ENCODE peak calls at places on chromosome X, in four cellular contexts. N is HCT116, B is testis, O is IMR-90. U is an unnamed sample.

GRCh38 chrX:69626129-69626528 is 10.2 kb downstream of the EDA start:
- DNase-seq in N (no peak), B (no peak), O (no peak), U (no peak)

GRCh38 chrX:103831803-103832544 is at the start of gene RAB9B:
- DNase-seq in N (no peak), B (peak; percentile 81), O (peak; percentile 33), U (peak; percentile 73)

GRCh38 chrX:44155126-44155525 is 181.9 kb upstream of the NDP start:
- DNase-seq in N (no peak), B (no peak), O (no peak), U (no peak)

GRCh38 chrX:80876877-80877276 is 67.2 kb upstream of the BRWD3 start:
- DNase-seq in N (peak; percentile 13), B (no peak), O (peak; percentile 44), U (no peak)

GRCh38 chrX:46758163-46758955 is 559 bp downstream of the SLC9A7 start:
- DNase-seq in N (no peak), B (peak; percentile 13), O (peak; percentile 10), U (no peak)

GRCh38 chrX:2627272-2627867 is 63.7 kb upstream of the CD99 start:
- DNase-seq in N (peak; percentile 44), B (peak; percentile 81), O (peak; percentile 27), U (peak; percentile 27)

GRCh38 chrX:150934453-150934852 is 36.0 kb upstream of the CD99L2 start:
- DNase-seq in N (no peak), B (peak; percentile 22), O (peak; percentile 66), U (peak; percentile 17)

GRCh38 chrX:103697687-103698086 is 11.2 kb upstream of the MORF4L2 start:
- DNase-seq in N (no peak), B (no peak), O (no peak), U (no peak)

GRCh38 chrX:10457092-10457491 is 163.3 kb downstream of the MID1 start:
- DNase-seq in N (no peak), B (no peak), O (peak; percentile 63), U (no peak)

GRCh38 chrX:46543441-46543840 is 1.8 kb downstream of the ZNF674 start:
- DNase-seq in N (no peak), B (no peak), O (no peak), U (no peak)

GRCh38 chrX:136185409-136186022 is 38.2 kb downstream of the FHL1 start:
- DNase-seq in N (peak; percentile 2), B (no peak), O (peak; percentile 47), U (no peak)

GRCh38 chrX:78574306-78574705 is 84.8 kb downstream of the RTL3 start:
- DNase-seq in N (no peak), B (no peak), O (no peak), U (no peak)

GRCh38 chrX:78573630-78574029 is 85.5 kb downstream of the RTL3 start:
- DNase-seq in N (no peak), B (no peak), O (no peak), U (no peak)

DNA sequence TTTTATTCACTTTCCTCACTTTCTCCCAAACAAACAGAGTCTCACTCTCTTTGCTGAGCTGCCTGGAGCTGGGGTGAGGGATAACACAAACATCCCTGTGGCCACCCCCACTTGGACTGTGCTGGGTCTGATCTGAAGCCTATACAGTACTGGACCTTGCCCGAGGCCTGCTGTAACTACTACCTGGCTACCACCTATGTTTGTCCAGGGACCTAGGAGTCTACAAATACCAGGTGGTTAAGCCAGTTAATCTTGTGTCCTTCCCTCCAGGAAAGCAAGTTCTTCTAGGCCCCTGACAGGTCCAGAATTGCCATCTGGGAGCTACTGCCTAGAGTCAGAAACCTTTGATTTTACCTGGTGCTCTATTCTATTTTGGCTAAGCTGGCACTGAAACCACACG is 87.3 kb downstream of the RTL3 start:
- DNase-seq in N (no peak), B (no peak), O (no peak), U (no peak)
- TF ChIP-seq POLR2A in N (no peak), B (no peak), O (no peak), U (no peak)

GRCh38 chrX:48695925-48696300 is 621 bp upstream of the SUV39H1 start:
- DNase-seq in N (no peak), B (no peak), O (no peak), U (no peak)

GRCh38 chrX:48696301-48697181 is at the start of gene SUV39H1:
- DNase-seq in N (peak; percentile 64), B (peak; percentile 89), O (peak; percentile 81), U (peak; percentile 83)

GRCh38 chrX:48698306-48698705 is 1.8 kb downstream of the SUV39H1 start:
- DNase-seq in N (no peak), B (no peak), O (no peak), U (no peak)

GRCh38 chrX:48695524-48695875 is 1.0 kb upstream of the SUV39H1 start:
- DNase-seq in N (no peak), B (no peak), O (peak; percentile 28), U (no peak)

DNA sequence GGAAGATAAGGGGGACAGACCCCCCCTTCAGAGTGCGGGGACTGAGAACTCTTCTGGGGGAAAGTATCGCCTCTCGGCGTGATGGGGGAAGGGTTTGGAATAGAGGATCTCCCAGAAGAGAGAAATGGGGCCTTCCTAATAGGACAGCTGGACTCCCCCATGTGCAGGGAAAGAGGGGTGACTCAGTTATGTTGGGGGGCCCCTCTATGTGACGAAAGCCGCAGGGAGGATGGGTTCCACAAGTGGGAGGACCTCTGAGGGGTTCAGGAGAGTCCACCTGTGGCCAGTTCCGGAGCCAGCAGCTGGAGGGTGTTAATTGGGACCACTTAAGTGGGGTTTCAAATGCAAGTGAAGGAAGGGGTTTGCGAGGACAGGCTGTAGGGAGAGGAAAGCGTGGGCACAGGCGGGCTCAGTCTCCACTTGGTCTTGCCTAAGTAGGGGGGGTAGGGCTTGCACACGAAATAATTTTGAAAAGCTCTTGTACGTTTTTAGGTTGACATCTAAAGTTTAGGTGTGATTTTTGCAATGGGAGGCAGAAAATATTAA is 721 bp downstream of the SUV39H1 start:
- DNase-seq in N (no peak), B (no peak), O (no peak), U (no peak)
- TF ChIP-seq POLR2A in N (peak; percentile 21), B (no peak), O (no peak), U (no peak)

GRCh38 chrX:53433651-53434639 is at the start of gene HSD17B10:
- DNase-seq in N (peak; percentile 48), B (peak; percentile 92), O (peak; percentile 64), U (peak; percentile 85)
- TF ChIP-seq POLR2A in N (peak; percentile 8), B (no peak), O (peak; percentile 33), U (peak; percentile 26)

DNA sequence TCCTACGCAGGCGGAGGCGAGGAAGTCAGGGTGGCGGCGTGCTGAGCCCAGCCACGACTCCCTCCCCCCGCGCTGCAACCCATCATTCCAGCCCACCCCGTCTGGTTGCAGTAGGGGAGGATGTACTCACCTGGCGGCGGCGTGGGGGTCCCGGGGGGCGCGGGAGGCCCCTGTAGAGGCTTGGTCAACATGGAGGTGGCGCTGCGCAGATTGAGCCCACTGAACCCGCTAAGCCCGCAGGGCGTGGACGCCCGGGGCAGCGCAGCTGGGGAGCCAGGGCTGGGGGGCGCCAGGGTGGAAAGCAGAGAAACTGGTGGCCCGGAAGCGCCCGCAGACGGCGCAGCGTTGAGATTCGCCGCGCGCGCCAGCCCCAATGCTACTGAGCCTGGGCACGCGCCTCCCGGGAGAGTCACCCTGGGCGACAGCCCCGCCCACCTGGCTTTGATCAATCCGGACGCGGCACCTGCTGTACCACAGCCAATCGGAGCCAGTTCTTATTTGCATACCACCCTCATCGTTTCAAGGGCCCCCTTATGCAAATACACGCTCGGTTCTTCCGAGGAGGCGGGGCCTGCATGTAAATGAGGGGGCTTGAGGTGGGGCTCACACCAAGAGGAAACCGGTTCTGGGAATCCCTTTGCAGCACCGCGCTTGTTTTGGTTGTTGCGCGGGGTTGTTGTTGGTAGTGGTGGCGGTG is at the start of gene PIM2:
- DNase-seq in N (peak; percentile 63), B (peak; percentile 93), O (peak; percentile 82), U (peak; percentile 91)
- TF ChIP-seq POLR2A in N (peak; percentile 62), B (peak; percentile 82), O (peak; percentile 85), U (peak; percentile 94)